ENCODE peak calls at places on chromosomes 13 and 19, in four cellular contexts. E, H, V and L are unnamed samples. For H3K36me3, the result is how much of the 10 kb centered on the place peaks cover.

GRCh38 chr19:47093841-47094240 is 19.7 kb downstream of the ZC3H4 start:
- DNase-seq in H (no peak), V (no peak), E (no peak), L (no peak)

GRCh38 chr19:11482384-11483050 is 1.7 kb upstream of the ELAVL3 start:
- DNase-seq in V (peak), E (peak), H (peak), L (peak)

GRCh38 chr13:31351376-31351775 is 151.6 kb downstream of the B3GLCT start:
- DNase-seq in H (no peak), E (no peak), V (no peak), L (peak)

GRCh38 chr19:1624458-1624857 is 19.2 kb upstream of the UQCR11 start:
- DNase-seq in V (peak), H (peak), E (peak), L (peak)

GRCh38 chr19:49997709-49998108 is 27.5 kb downstream of the VRK3 start:
- DNase-seq in V (no peak), E (no peak), H (peak), L (peak)

GRCh38 chr19:15180451-15181390 is 20.1 kb downstream of the NOTCH3 start:
- DNase-seq in H (peak), V (no peak), E (no peak), L (peak)

GRCh38 chr13:91216928-91217700 is 130.4 kb upstream of the MIR17HG start:
- DNase-seq in H (no peak), E (no peak), V (peak), L (no peak)

GRCh38 chr19:46654621-46655152 is 6.3 kb downstream of the DACT3 start:
- DNase-seq in H (no peak), V (peak), E (no peak), L (peak)

GRCh38 chr19:47613165-47614146 is 4.5 kb downstream of the BICRA start:
- DNase-seq in V (peak), E (no peak), H (no peak), L (peak)

GRCh38 chr13:67518785-67519184 is 288.6 kb upstream of the PCDH9 start:
- DNase-seq in E (no peak), H (no peak), V (peak), L (no peak)

GRCh38 chr19:927044-927706 is 1.3 kb downstream of the ARID3A start:
- DNase-seq in H (peak), V (no peak), E (no peak), L (peak)

GRCh38 chr19:42480335-42481095 is 37.8 kb upstream of the CXCL17 start:
- DNase-seq in E (no peak), V (no peak), H (peak), L (peak)

GRCh38 chr19:11025006-11025405 is 64.2 kb downstream of the SMARCA4 start:
- DNase-seq in V (no peak), E (no peak), H (no peak), L (peak)

GRCh38 chr19:30069535-30070197 is 127.6 kb downstream of the URI1 start:
- DNase-seq in E (no peak), H (no peak), V (no peak), L (peak)

GRCh38 chr19:46979103-46979769 is 40.4 kb upstream of the NPAS1 start:
- DNase-seq in E (no peak), V (no peak), H (no peak), L (no peak)

GRCh38 chr13:106184778-106185177 is 350.7 kb downstream of the EFNB2 start:
- DNase-seq in H (no peak), V (no peak), E (no peak), L (no peak)

GRCh38 chr13:101552286-101552685 is 99.8 kb downstream of the ITGBL1 start:
- DNase-seq in E (no peak), V (no peak), H (no peak), L (no peak)

GRCh38 chr19:38565686-38566105 is 52.1 kb downstream of the MAP4K1 start:
- DNase-seq in V (no peak), E (no peak), H (no peak), L (no peak)

GRCh38 chr13:105817011-105817410 is 718.5 kb downstream of the EFNB2 start:
- DNase-seq in E (no peak), V (no peak), H (no peak), L (no peak)

GRCh38 chr13:68727788-68728187 is 1379.8 kb upstream of the ATXN8OS start:
- DNase-seq in H (no peak), E (no peak), V (no peak), L (no peak)

GRCh38 chr13:76856141-76856571 is 30.0 kb downstream of the KCTD12 start:
- DNase-seq in H (no peak), V (no peak), E (no peak), L (no peak)

GRCh38 chr19:44987148-44987675 is 14.1 kb upstream of the RELB start:
- DNase-seq in H (no peak), E (no peak), V (no peak), L (peak)

GRCh38 chr19:44988896-44989563 is 12.2 kb upstream of the RELB start:
- DNase-seq in H (peak), V (peak), E (peak), L (peak)

GRCh38 chr19:44986389-44986788 is 14.9 kb upstream of the RELB start:
- DNase-seq in E (no peak), V (no peak), H (no peak), L (peak)

GRCh38 chr19:44984005-44984404 is 17.3 kb upstream of the RELB start:
- DNase-seq in E (no peak), H (no peak), V (no peak), L (no peak)

DNA sequence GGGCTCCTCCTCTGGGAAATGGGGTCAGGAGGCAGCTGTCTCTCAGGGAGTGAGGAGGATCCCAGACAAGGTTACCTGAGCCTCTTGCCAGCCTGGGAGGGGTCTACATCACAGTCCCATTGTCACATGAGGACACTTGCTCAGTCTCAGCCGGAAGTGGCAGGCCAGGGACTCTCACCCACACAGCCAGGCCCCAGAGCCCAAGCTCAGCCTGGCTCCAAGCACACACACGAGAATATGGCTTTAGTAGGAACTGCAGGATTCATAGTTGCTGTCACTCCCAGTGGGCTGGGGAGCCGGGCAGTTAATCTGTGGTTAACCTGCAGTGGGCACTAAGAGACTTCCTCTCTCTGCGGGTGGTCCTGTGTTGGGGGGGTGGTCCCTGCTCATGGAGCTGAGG is 15.8 kb upstream of the RELB start:
- DNase-seq in V (no peak), E (no peak), H (no peak), L (peak)
- H3K36me3 ChIP-seq in V (under half), E (under half), H (under half), L (under half)

GRCh38 chr19:52206481-52206880 is 16.6 kb downstream of the PPP2R1A start:
- DNase-seq in E (no peak), V (no peak), H (no peak), L (no peak)
- H3K36me3 ChIP-seq in E (half or more), V (half or more), H (under half), L (half or more)

GRCh38 chr13:113597386-113598080 is 13.0 kb downstream of the TFDP1 start:
- DNase-seq in E (no peak), H (no peak), V (no peak), L (peak)
- H3K36me3 ChIP-seq in E (under half), H (under half), V (under half), L (under half)

GRCh38 chr13:93769126-93769525 is 542.5 kb downstream of the GPC6 start:
- DNase-seq in V (no peak), H (no peak), E (no peak), L (no peak)

GRCh38 chr13:93767917-93768422 is 541.4 kb downstream of the GPC6 start:
- DNase-seq in V (no peak), E (no peak), H (peak), L (no peak)

GRCh38 chr13:93769607-93770006 is 543.0 kb downstream of the GPC6 start:
- DNase-seq in V (no peak), H (no peak), E (no peak), L (no peak)

GRCh38 chr13:93771782-93772181 is 545.2 kb downstream of the GPC6 start:
- DNase-seq in E (no peak), H (no peak), V (no peak), L (peak)

GRCh38 chr13:93771229-93771628 is 544.6 kb downstream of the GPC6 start:
- DNase-seq in V (peak), E (no peak), H (no peak), L (no peak)
- H3K36me3 ChIP-seq in V (under half), E (under half), H (under half), L (under half)

DNA sequence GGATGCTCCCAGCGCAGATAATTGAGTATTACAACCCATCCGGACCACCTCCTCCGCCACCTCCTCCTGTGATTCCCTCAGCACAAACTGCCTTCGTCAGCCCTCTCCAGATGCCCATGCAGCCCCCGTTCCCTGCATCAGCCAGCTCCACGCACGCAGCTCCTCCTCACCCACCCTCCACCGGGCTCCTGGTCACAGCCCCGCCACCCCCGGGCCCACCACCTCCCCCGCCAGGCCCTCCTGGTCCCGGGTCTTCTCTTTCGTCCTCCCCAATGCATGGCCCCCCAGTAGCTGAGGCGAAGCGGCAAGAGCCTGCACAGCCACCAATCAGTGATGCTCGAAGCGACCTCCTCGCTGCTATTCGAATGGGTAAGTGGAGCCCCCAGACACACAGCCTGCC is 78.0 kb downstream of the GPR12 start:
- DNase-seq in H (no peak), E (no peak), V (no peak), L (no peak)
- H3K36me3 ChIP-seq in H (under half), E (under half), V (under half), L (half or more)

GRCh38 chr19:2782357-2782935 is 627 bp downstream of the SGTA start:
- DNase-seq in V (peak), H (no peak), E (no peak), L (no peak)
- H3K36me3 ChIP-seq in V (under half), H (under half), E (under half), L (under half)

DNA sequence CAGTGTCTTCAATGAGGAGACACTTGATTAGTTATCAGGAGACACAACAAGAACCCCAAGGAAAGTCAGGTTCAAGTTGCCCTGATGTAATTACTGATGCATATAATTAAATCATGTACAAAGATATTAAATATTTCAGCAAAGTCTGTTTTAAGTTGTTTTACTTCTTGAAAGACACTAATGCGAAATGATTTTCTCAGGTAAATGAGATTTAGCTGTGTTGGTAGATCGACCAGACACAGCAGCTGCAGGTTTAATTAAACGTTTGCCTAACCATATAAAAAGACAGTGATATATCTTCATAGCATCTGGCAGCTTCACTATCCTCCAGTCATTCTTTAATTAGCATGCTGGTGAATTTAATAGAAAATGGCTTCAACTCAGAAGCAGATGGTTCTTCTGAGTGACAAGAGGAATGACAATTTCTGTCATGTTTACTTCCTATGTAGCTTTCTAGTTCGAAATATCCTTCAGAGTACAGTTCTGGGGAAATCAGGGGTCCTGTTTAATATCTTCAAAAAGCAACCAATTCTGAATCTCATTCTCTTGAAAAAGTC is 69.3 kb downstream of the NHLRC3 start:
- DNase-seq in E (no peak), V (no peak), H (no peak), L (no peak)
- H3K36me3 ChIP-seq in E (under half), V (under half), H (under half), L (under half)